ENCODE peak calls at places on chromosome 6, in four cellular contexts. O is NCI-H1092 treated with DMSO at 0.1 percent for 48 hours, H is choroid plexus epithelial cell, F is GF-D8. U is an unnamed sample.

GRCh38 chr6:134938896-134939295 is 11.0 kb downstream of the ALDH8A1 start:
- DNase-seq in O (no peak), H (no peak), F (no peak), U (no peak)

GRCh38 chr6:6723792-6724318 is 135.3 kb downstream of the LY86 start:
- DNase-seq in H (no peak), F (peak), O (no peak), U (no peak)

GRCh38 chr6:91565207-91565606 is 978.3 kb upstream of the MAP3K7 start:
- DNase-seq in F (no peak), H (no peak), O (no peak), U (no peak)

GRCh38 chr6:17998003-17998402 is 10.6 kb upstream of the KIF13A start:
- DNase-seq in O (no peak), H (no peak), F (no peak), U (no peak)

GRCh38 chr6:71197770-71198169 is 90.8 kb upstream of the OGFRL1 start:
- DNase-seq in O (no peak), F (no peak), H (peak), U (peak)

GRCh38 chr6:138349891-138350290 is 27.8 kb upstream of the SMIM28 start:
- DNase-seq in H (peak), F (no peak), O (no peak), U (no peak)

GRCh38 chr6:26392932-26393636 is 9.0 kb upstream of the BTN3A1 start:
- DNase-seq in H (no peak), F (no peak), O (no peak), U (no peak)

GRCh38 chr6:52019092-52019491 is 68.3 kb downstream of the PKHD1 start:
- DNase-seq in O (no peak), F (no peak), H (no peak), U (no peak)

GRCh38 chr6:170049641-170050491 is 241.0 kb downstream of the DLL1 start:
- DNase-seq in O (no peak), H (peak), F (no peak), U (peak)

GRCh38 chr6:71933881-71934280 is 47.5 kb downstream of the RIMS1 start:
- DNase-seq in H (no peak), O (no peak), F (no peak), U (no peak)

GRCh38 chr6:14889172-14889571 is 356.7 kb upstream of the JARID2 start:
- DNase-seq in O (no peak), H (peak), F (no peak), U (no peak)

GRCh38 chr6:18990313-18990978 is 603.3 kb downstream of the RNF144B start:
- DNase-seq in F (no peak), H (peak), O (peak), U (peak)

GRCh38 chr6:4102687-4103244 is 23.8 kb upstream of the FAM217A start:
- DNase-seq in H (peak), F (no peak), O (no peak), U (no peak)

GRCh38 chr6:10585232-10585887 is 64.2 kb downstream of the GCNT2 start:
- DNase-seq in O (no peak), F (no peak), H (no peak), U (no peak)

GRCh38 chr6:11380549-11380948 is 148.1 kb upstream of the NEDD9 start:
- DNase-seq in F (no peak), H (no peak), O (no peak), U (no peak)

GRCh38 chr6:159232751-159233150 is 63.6 kb downstream of the FNDC1 start:
- DNase-seq in H (no peak), F (no peak), O (no peak), U (no peak)

U was measured in H4.